ENCODE peak calls at places on chromosome 14, in nine cellular contexts. N is AG10803; G is lower lobe of right lung; C is epithelial cell of proximal tubule; V is ascending aorta; D is ovary; B is thoracic aorta; Z is CD8-positive, alpha-beta T cell; H is lower leg skin. I is an unnamed sample.

GRCh38 chr14:44113769-44114730 is 393.0 kb downstream of the FSCB start:
- DNase-seq in D (no peak), V (no peak), G (no peak), H (no peak), N (no peak), C (no peak), Z (no peak), B (no peak), I (no peak)

GRCh38 chr14:35196571-35196970 is 74.2 kb downstream of the PRORP start:
- DNase-seq in V (no peak), D (no peak), B (no peak), H (no peak), N (no peak), C (peak), Z (no peak), G (no peak), I (peak)

GRCh38 chr14:99807413-99808132 is 14.4 kb downstream of the EML1 start:
- DNase-seq in C (no peak), Z (no peak), N (peak), G (no peak), V (no peak), D (no peak), H (no peak), B (no peak), I (no peak)

GRCh38 chr14:101235042-101235871 is 326.0 kb upstream of the DIO3 start:
- DNase-seq in G (peak), C (no peak), Z (no peak), V (no peak), H (peak), N (peak), B (no peak), D (no peak), I (peak)

GRCh38 chr14:95597784-95598204 is 62.9 kb downstream of the GLRX5 start:
- DNase-seq in V (no peak), H (no peak), N (peak), G (no peak), B (no peak), Z (no peak), C (no peak), D (no peak), I (peak)

GRCh38 chr14:58755026-58755929 is 117.5 kb downstream of the DACT1 start:
- DNase-seq in D (no peak), H (no peak), N (no peak), C (no peak), G (no peak), V (no peak), Z (no peak), B (no peak), I (no peak)

GRCh38 chr14:94345344-94346072 is 22.4 kb upstream of the SERPINA6 start:
- DNase-seq in H (no peak), N (peak), B (no peak), G (no peak), C (peak), D (no peak), V (no peak), Z (no peak), I (peak)

GRCh38 chr14:24605435-24606190 is 3.9 kb downstream of the GZMH start:
- DNase-seq in C (no peak), B (no peak), H (no peak), N (peak), Z (peak), V (no peak), D (no peak), G (no peak), I (no peak)

GRCh38 chr14:55103005-55103640 is 25.9 kb upstream of the LGALS3 start:
- DNase-seq in G (peak), D (peak), B (peak), C (peak), H (peak), Z (peak), N (peak), V (no peak), I (peak)

GRCh38 chr14:95956601-95957460 is 80.2 kb downstream of the TUNAR start:
- DNase-seq in Z (no peak), N (no peak), H (no peak), B (no peak), V (no peak), G (no peak), C (peak), D (no peak), I (no peak)

GRCh38 chr14:25537846-25538455 is 488.0 kb upstream of the STXBP6 start:
- DNase-seq in C (no peak), N (no peak), B (no peak), D (no peak), V (no peak), H (no peak), Z (no peak), G (no peak), I (no peak)

GRCh38 chr14:99274346-99275221 is 2.6 kb upstream of the BCL11B start:
- DNase-seq in D (peak), N (peak), H (peak), G (no peak), B (no peak), V (no peak), Z (peak), C (peak), I (peak)

GRCh38 chr14:41607119-41607785 is 576 bp downstream of the LRFN5 start:
- DNase-seq in N (peak), D (no peak), G (no peak), H (no peak), Z (no peak), C (no peak), V (no peak), B (no peak), I (no peak)

GRCh38 chr14:73261520-73262426 is 24.5 kb downstream of the PAPLN start:
- DNase-seq in V (no peak), D (no peak), C (no peak), H (no peak), G (no peak), B (no peak), N (no peak), Z (no peak), I (no peak)

GRCh38 chr14:61963926-61964325 is 201.7 kb downstream of the SNAPC1 start:
- DNase-seq in B (no peak), Z (no peak), C (no peak), H (no peak), D (no peak), G (no peak), N (no peak), V (no peak), I (peak)

GRCh38 chr14:64112859-64113258 is 181.3 kb downstream of the ESR2 start:
- DNase-seq in C (no peak), V (no peak), B (no peak), N (no peak), G (no peak), H (no peak), Z (no peak), D (no peak), I (no peak)

GRCh38 chr14:88535813-88536212 is 19.0 kb downstream of the PTPN21 start:
- DNase-seq in C (no peak), G (no peak), Z (no peak), N (no peak), B (no peak), H (no peak), V (no peak), D (no peak), I (no peak)

GRCh38 chr14:63565448-63565847 is 22.3 kb upstream of the PPP2R5E start:
- DNase-seq in H (no peak), G (no peak), C (no peak), V (no peak), Z (no peak), D (no peak), N (no peak), B (no peak), I (no peak)

GRCh38 chr14:96638041-96638855 is 136.1 kb downstream of the PAPOLA start:
- DNase-seq in B (no peak), C (no peak), H (no peak), V (no peak), D (no peak), Z (no peak), N (no peak), G (no peak), I (no peak)

GRCh38 chr14:39034481-39035296 is 68.3 kb downstream of the SEC23A start:
- DNase-seq in D (no peak), N (no peak), B (no peak), H (no peak), Z (no peak), C (no peak), G (no peak), V (no peak), I (no peak)

GRCh38 chr14:79548836-79549235 is 662.5 kb downstream of the DIO2 start:
- DNase-seq in N (no peak), C (no peak), H (no peak), Z (no peak), V (no peak), G (no peak), D (no peak), B (no peak), I (no peak)

GRCh38 chr14:105087308-105087962 is 22.2 kb upstream of the GPR132 start:
- DNase-seq in V (no peak), B (no peak), N (peak), D (peak), C (no peak), H (no peak), Z (no peak), G (peak), I (peak)

GRCh38 chr14:105255021-105255507 is 6.7 kb downstream of the BTBD6 start:
- DNase-seq in D (no peak), H (no peak), Z (no peak), G (no peak), V (no peak), C (no peak), B (no peak), N (peak), I (peak)

GRCh38 chr14:77660754-77661153 is 44.3 kb upstream of the SPTLC2 start:
- DNase-seq in Z (no peak), G (no peak), D (no peak), V (no peak), C (no peak), B (no peak), N (no peak), H (no peak), I (no peak)

GRCh38 chr14:105491366-105492006 is 440 bp downstream of the TEDC1 start:
- DNase-seq in Z (peak), B (no peak), G (peak), C (no peak), V (peak), N (no peak), D (peak), H (peak), I (peak)

GRCh38 chr14:58816416-58817115 is 178.8 kb downstream of the DACT1 start:
- DNase-seq in H (no peak), D (no peak), G (no peak), C (no peak), Z (no peak), N (no peak), B (no peak), V (no peak), I (no peak)

GRCh38 chr14:32027255-32027939 is 49.7 kb upstream of the ARHGAP5 start:
- DNase-seq in D (no peak), V (no peak), Z (no peak), H (no peak), C (peak), N (peak), B (no peak), G (no peak), I (no peak)

GRCh38 chr14:40346275-40346674 is 914.0 kb upstream of the FBXO33 start:
- DNase-seq in V (no peak), Z (no peak), N (no peak), H (no peak), C (no peak), D (no peak), G (no peak), B (no peak), I (no peak)

GRCh38 chr14:104087981-104088850 is 2.7 kb downstream of the ASPG start:
- DNase-seq in V (no peak), H (no peak), G (no peak), Z (no peak), C (no peak), D (peak), B (no peak), N (no peak), I (no peak)

GRCh38 chr14:94138256-94138655 is 8.9 kb upstream of the IFI27L2 start:
- DNase-seq in D (no peak), B (no peak), Z (no peak), V (no peak), H (no peak), C (no peak), G (no peak), N (no peak), I (no peak)

GRCh38 chr14:73231874-73232851 is 5.1 kb upstream of the PAPLN start:
- DNase-seq in Z (no peak), G (peak), V (no peak), N (no peak), D (no peak), B (no peak), H (no peak), C (no peak), I (no peak)

GRCh38 chr14:20603813-20604212 is 12.6 kb upstream of the RNASE12 start:
- DNase-seq in B (no peak), C (no peak), H (no peak), G (no peak), D (no peak), Z (no peak), N (no peak), V (no peak), I (no peak)

GRCh38 chr14:54208751-54209150 is 188.1 kb upstream of the CDKN3 start:
- DNase-seq in G (no peak), V (no peak), N (no peak), D (no peak), B (no peak), C (no peak), H (no peak), Z (no peak), I (no peak)

GRCh38 chr14:65038966-65039365 is 52.3 kb downstream of the FNTB start:
- DNase-seq in H (no peak), N (no peak), C (no peak), D (no peak), Z (no peak), B (no peak), G (no peak), V (no peak), I (no peak)

GRCh38 chr14:62126885-62127478 is 364.8 kb downstream of the SNAPC1 start:
- DNase-seq in D (no peak), B (no peak), H (no peak), G (no peak), N (peak), C (peak), V (no peak), Z (no peak), I (peak)

GRCh38 chr14:28742171-28742846 is 24.3 kb upstream of the FOXG1 start:
- DNase-seq in C (no peak), B (no peak), H (no peak), D (no peak), V (no peak), N (no peak), Z (no peak), G (no peak), I (no peak)

GRCh38 chr14:69716483-69717187 is 50.3 kb upstream of the SRSF5 start:
- DNase-seq in D (no peak), N (peak), C (peak), Z (peak), H (no peak), B (no peak), G (no peak), V (no peak), I (peak)

GRCh38 chr14:103292426-103293374 is 41.3 kb upstream of the EIF5 start:
- DNase-seq in N (peak), C (no peak), B (peak), H (peak), G (peak), V (no peak), Z (peak), D (peak), I (peak)

GRCh38 chr14:69346710-69347109 is 51.4 kb downstream of the ERH start:
- DNase-seq in N (no peak), G (no peak), V (no peak), H (no peak), C (no peak), B (no peak), Z (no peak), D (peak), I (no peak)

DNA sequence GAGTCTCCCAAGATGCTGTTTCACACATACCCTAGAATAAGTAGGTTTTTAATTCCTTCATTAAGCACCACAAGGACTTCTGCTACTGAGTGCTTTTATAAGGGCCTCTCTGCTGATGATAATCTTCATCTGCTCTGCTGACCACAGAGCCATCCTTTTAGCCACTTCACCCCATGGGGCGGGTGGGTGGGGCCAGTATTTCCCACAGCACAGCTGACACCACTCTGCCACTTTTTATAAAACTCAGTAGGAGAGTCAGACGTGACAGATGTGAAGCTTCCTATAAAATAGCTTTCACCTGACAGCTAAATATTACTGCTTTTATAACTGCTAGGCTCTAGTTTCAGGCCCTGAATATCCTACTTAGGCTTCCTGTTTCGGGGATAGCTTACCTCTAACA is 20.3 kb downstream of the FCF1 start:
- DNase-seq in N (no peak), C (no peak), G (no peak), H (no peak), D (no peak), B (no peak), V (no peak), Z (no peak), I (no peak)
- TF ChIP-seq CTCF in N (no peak), C (no peak), G (no peak), H (no peak), D (no peak), B (no peak), V (no peak), Z (no peak), I (no peak)

GRCh38 chr14:80608563-80608962 is 333.0 kb downstream of the CEP128 start:
- DNase-seq in B (no peak), G (no peak), C (no peak), H (no peak), D (no peak), Z (no peak), V (no peak), N (no peak), I (no peak)
- H3K4me3 ChIP-seq in B (no peak), G (no peak), C (no peak), H (no peak), D (no peak), Z (no peak), V (no peak), N (no peak), I (no peak)

GRCh38 chr14:22614240-22614799 is 16.2 kb downstream of the ABHD4 start:
- DNase-seq in D (no peak), N (peak), V (no peak), C (peak), H (no peak), G (no peak), B (no peak), Z (no peak), I (peak)

GRCh38 chr14:22610931-22611330 is 12.8 kb downstream of the ABHD4 start:
- DNase-seq in N (peak), H (no peak), V (no peak), C (no peak), Z (no peak), G (no peak), B (no peak), D (no peak), I (peak)

GRCh38 chr14:22607291-22607690 is 9.2 kb downstream of the ABHD4 start:
- DNase-seq in B (no peak), Z (no peak), G (no peak), N (peak), H (no peak), C (no peak), V (no peak), D (no peak), I (no peak)

GRCh38 chr14:22613736-22614239 is 15.7 kb downstream of the ABHD4 start:
- DNase-seq in V (no peak), D (no peak), C (no peak), G (no peak), H (no peak), Z (no peak), N (no peak), B (no peak), I (no peak)

GRCh38 chr14:22613091-22613695 is 15.1 kb downstream of the ABHD4 start:
- DNase-seq in Z (no peak), H (no peak), D (no peak), G (no peak), C (no peak), V (no peak), N (peak), B (no peak), I (no peak)
- TF ChIP-seq CTCF in Z (no peak), H (no peak), D (no peak), G (no peak), C (peak), V (no peak), N (peak), B (no peak), I (no peak)

GRCh38 chr14:49999216-49999761 is 106.4 kb downstream of the ARF6 start:
- DNase-seq in N (peak), H (peak), B (peak), V (peak), Z (peak), D (no peak), C (no peak), G (peak), I (peak)
- H3K4me3 ChIP-seq in N (no peak), H (no peak), B (no peak), V (no peak), Z (no peak), D (no peak), C (no peak), G (no peak), I (no peak)

DNA sequence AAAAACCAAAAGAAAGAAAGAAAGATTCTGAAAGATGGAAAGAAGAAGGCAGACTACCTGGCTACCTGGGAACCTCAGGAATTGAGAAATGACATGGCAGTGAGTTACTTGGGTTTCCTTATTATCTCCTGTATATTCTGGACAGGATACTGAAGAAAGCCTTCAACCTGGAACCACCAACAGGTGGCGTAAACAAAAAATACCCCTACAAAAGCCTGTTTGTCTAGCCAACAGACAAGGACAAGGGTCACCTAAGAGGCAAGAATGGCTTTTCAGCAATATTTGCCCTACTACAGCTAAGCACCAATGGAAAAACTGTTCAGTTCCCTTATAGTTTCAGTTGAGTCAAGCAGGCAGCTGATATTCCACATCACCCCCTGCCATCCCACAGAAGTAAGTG is 274.9 kb downstream of the GPHN start:
- DNase-seq in H (no peak), D (no peak), Z (no peak), G (no peak), V (no peak), N (no peak), B (no peak), C (no peak), I (no peak)
- TF ChIP-seq CTCF in H (no peak), D (no peak), Z (no peak), G (no peak), V (no peak), N (no peak), B (no peak), C (peak), I (no peak)

DNA sequence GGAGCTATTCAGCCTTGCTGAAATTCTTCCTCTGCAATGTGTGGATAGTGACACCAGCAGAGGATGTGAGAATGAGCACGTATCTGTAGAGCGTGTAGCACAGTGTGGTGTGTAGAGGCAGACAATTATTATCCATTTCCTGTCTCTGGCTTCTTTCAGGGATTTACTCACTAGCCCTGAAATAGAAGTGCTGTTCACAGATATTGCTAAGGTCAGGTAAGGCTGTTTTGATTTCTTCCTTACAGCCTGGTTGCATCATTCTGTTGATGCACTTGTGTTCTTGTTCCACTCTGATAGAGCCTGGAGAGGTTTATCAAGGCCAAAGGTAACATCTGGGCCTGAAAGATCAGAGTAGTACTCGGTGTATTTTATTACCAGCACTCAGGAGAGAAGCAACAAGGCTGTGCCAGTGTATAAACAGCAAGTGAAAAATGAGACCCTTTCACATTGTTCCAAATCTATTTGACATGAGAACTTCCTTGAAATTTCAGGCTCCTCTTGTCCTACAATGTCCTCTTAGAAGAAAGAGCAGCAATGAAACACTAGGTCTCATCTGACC is 16.7 kb downstream of the ARG2 start:
- DNase-seq in N (peak), V (no peak), C (peak), G (no peak), H (no peak), B (no peak), Z (no peak), D (no peak), I (no peak)
- H3K4me3 ChIP-seq in N (no peak), V (no peak), C (no peak), G (no peak), H (no peak), B (no peak), Z (no peak), D (no peak), I (no peak)

I was measured in foreskin fibroblast.